ENCODE peak calls at places on chromosomes 4 and X, in four cellular contexts. N is HEK293T, F is WTC11, M is HepG2. U is an unnamed sample.

GRCh38 chrX:116230136-116230886 is 59.8 kb downstream of the AGTR2 start:
- DNase-seq in N (no peak), F (no peak), M (peak; percentile 1), U (no peak)

GRCh38 chr4:31104033-31104432 is 383.9 kb downstream of the PCDH7 start:
- DNase-seq in N (no peak), F (no peak), M (no peak), U (no peak)

GRCh38 chrX:55451990-55452824 is at the start of gene MAGEH1:
- DNase-seq in N (no peak), F (peak; percentile 54), M (peak; percentile 52), U (peak; percentile 45)

GRCh38 chrX:13087322-13088154 is 43.1 kb upstream of the FAM9C start:
- DNase-seq in N (no peak), F (no peak), M (no peak), U (no peak)

GRCh38 chr4:1637580-1638271 is 46.4 kb downstream of the FAM53A start:
- DNase-seq in N (no peak), F (no peak), M (no peak), U (no peak)

GRCh38 chr4:64584981-64585557 is 175.8 kb upstream of the TECRL start:
- DNase-seq in N (peak; percentile 23), F (peak; percentile 18), M (peak; percentile 40), U (peak; percentile 21)

GRCh38 chrX:48616575-48616974 is 19.3 kb downstream of the WDR13 start:
- DNase-seq in N (no peak), F (peak; percentile 22), M (no peak), U (no peak)

GRCh38 chrX:41313419-41313818 is 20.5 kb upstream of the DDX3X start:
- DNase-seq in N (no peak), F (no peak), M (no peak), U (no peak)

GRCh38 chr4:182533948-182534347 is 290.7 kb downstream of the TENM3 start:
- DNase-seq in N (no peak), F (no peak), M (no peak), U (no peak)

GRCh38 chr4:117400039-117400835 is 314.9 kb upstream of the TRAM1L1 start:
- DNase-seq in N (no peak), F (no peak), M (peak; percentile 68), U (no peak)

DNA sequence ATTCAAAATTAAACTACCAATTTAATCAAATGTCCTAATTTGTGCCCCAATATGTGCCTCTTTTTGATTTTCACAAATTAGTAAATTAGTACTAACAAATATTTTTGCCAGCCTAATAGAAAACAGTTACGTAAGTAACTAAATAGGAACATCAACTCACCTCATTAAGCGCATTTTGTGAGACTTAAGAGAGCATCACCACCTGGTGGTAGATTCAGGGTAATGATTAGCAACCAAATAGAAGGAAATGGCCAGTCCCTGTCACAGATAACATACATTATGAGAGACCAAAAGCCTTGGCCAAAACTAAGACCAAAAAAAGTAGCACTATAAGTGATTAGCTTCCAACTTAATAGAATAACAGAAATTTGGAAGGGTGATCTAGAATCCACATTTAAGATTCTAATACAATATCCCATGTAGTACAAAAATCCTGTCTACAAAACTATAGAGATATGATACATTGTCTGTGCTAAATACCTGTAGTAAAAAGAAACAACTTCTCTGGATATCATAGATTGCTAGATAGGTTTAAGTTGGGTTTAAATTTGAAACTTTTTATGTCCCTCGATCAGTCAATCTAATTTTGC is 46.7 kb downstream of the C4orf46 start:
- DNase-seq in N (peak; percentile 35), F (no peak), M (peak; percentile 53), U (peak; percentile 44)
- TF ChIP-seq ELF4 in N (no peak), F (no peak), M (no peak), U (no peak)

GRCh38 chr4:21593268-21594002 is 355.1 kb downstream of the KCNIP4 start:
- DNase-seq in N (no peak), F (no peak), M (no peak), U (no peak)

DNA sequence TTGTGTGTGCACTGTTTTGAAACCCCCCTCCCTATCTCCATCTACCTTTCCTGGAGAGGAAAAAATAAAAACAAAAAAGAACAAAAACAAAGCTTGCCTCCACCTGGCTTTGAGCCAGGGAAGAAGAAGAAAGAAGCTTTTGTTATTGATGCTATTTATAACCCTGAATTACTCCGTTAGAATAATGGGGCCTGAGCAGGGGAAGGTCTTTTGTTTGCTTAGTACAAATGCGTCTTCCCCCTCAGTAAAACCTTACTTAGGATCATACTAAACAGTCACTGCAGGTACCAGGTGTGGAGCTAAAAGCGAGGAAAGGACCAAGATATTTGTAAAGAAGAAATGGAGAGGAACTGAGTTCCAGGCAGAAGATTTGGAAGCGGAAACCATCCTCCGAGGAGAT is 352.1 kb downstream of the KCNIP4 start:
- DNase-seq in N (no peak), F (no peak), M (no peak), U (no peak)
- TF ChIP-seq ELF4 in N (no peak), F (no peak), M (no peak), U (no peak)

GRCh38 chr4:141132689-141133145 is 552 bp downstream of the RNF150 start:
- DNase-seq in N (peak; percentile 50), F (peak; percentile 36), M (no peak), U (no peak)
- TF ChIP-seq ELF4 in N (no peak), F (no peak), M (no peak), U (no peak)

DNA sequence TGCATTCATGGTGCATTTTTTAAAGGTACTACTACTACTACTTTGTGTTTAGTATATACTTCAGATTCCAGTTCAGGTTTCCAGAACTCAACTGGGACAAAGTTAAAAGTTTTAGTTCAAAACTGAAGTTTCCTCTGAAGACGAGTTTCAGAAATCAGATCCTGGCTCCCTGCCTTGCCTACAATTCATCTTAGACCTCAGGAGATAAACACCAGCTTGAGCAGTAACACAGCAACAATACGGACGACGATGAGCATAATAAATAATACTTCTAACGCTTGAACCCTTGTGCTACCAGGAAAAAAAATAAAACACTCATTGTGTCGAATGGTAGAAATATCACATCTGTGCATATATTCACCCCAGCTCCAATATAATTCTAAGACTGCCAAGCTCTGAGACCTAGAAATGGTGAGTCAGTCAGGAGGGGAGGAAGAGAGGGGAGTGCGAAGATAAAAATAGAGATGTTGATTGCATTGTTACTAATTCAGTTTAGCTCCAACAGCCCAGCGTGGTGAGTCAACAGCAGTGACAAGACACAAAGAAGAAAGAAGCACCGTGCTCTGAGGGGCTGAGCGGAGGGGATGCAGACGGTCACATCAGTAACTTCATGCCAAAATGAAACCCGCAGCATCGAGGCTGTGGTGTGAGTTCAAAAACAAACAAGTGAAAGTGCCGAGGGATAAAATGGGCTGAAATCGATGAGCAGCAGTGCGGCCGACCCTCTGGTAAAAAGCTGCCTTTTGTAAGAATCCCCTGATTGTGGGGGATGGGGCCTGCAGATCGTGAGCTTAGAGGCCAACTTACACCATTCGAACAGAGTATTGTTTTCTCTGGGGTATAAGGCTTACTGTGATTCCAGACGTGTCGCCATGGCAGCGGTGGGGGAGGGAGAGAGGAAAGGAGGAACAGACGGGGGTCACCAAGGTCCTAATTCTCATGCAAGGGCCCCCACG is 150.3 kb downstream of the MGST2 start:
- DNase-seq in N (no peak), F (peak; percentile 53), M (no peak), U (peak; percentile 24)
- TF ChIP-seq ELF4 in N (no peak), F (no peak), M (no peak), U (no peak)

GRCh38 chrX:74902806-74903205 is 22.4 kb downstream of the NEXMIF start:
- DNase-seq in N (no peak), F (no peak), M (no peak), U (no peak)
- TF ChIP-seq ELF4 in N (no peak), F (no peak), M (no peak), U (no peak)

GRCh38 chr4:20882500-20882899 is 182.2 kb downstream of the PACRGL start:
- DNase-seq in N (no peak), F (no peak), M (no peak), U (no peak)

GRCh38 chr4:20883677-20884076 is 183.4 kb downstream of the PACRGL start:
- DNase-seq in N (no peak), F (no peak), M (no peak), U (no peak)

GRCh38 chr4:20881658-20882057 is 181.4 kb downstream of the PACRGL start:
- DNase-seq in N (no peak), F (no peak), M (no peak), U (no peak)

GRCh38 chr4:20878806-20879205 is 178.5 kb downstream of the PACRGL start:
- DNase-seq in N (no peak), F (no peak), M (no peak), U (no peak)

DNA sequence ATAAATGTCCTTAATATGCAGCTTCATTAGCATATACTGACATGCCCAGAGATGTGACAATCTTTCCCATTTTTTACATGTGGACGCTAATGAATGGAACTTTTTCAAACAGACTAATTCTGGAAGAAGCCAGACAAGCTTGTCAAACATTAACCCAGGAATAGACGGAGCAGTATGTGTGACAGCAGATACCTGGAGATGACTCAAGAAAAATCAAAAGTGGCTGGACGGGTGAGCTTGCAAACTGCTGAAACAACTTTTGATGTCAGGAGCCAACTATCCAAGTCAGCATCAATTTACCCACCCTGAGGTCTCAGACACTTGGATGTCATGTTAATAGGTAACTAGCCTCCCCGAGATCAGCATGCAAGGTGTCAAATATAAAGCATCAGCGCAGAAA is 183.0 kb downstream of the PACRGL start:
- DNase-seq in N (no peak), F (no peak), M (no peak), U (no peak)
- TF ChIP-seq ELF4 in N (no peak), F (no peak), M (no peak), U (no peak)

GRCh38 chrX:88424541-88424940 is 322.5 kb upstream of the CPXCR1 start:
- DNase-seq in N (no peak), F (no peak), M (no peak), U (no peak)
- TF ChIP-seq ELF4 in N (no peak), F (no peak), M (no peak), U (no peak)

GRCh38 chr4:140856692-140857091 is 100.5 kb upstream of the TBC1D9 start:
- DNase-seq in N (no peak), F (no peak), M (no peak), U (no peak)
- TF ChIP-seq ELF4 in N (no peak), F (no peak), M (no peak), U (no peak)

DNA sequence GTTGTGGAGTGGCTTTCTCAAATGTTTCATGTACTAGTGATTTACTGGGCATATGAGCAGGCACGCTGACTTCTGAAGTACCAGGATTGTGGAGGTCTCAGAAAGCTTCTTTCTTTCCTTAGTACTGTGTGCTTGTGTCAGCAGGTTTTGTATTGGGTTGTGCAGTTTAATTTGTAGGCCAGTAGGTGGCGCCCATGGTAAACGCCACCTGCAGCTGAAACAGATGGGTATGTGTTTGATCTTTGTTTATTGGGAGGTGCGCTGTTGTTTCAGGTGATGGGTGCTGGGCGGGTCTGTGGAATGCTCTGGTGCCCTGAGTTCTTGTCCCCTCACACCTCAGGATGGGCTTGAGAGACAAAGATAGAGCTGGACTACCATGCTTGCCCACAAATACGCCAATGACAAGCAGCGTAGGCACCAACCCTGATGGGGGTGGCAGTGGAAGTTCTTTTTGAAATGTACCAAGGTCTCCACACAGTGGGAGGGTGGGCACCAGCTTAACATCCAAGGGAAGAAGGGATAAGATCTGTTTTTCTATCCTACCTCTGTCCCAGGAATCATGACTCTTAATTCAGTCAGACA is 141.5 kb downstream of the RPS6KA6 start:
- DNase-seq in N (peak; percentile 33), F (peak; percentile 19), M (peak; percentile 0), U (peak; percentile 9)
- TF ChIP-seq ELF4 in N (no peak), F (no peak), M (no peak), U (no peak)

U was measured in K562.